ENCODE peak calls at places on chromosomes 13 and 19, in eight cellular contexts. J is Panc1, M is GM23338, P is GM12878, G is SK-N-SH, H is HepG2, X is K562, L is HCT116. S is an unnamed sample.

GRCh38 chr13:37666036-37666435 is 67.5 kb upstream of the POSTN start:
- DNase-seq in M (no peak), H (no peak), X (no peak), J (no peak), P (no peak), L (no peak), G (no peak), S (no peak)

GRCh38 chr13:43908156-43909126 is 28.7 kb downstream of the LACC1 start:
- DNase-seq in G (peak), H (peak), P (no peak), M (peak), L (peak), X (no peak), J (peak), S (no peak)

GRCh38 chr13:44331912-44332840 is 41.4 kb upstream of the SERP2 start:
- DNase-seq in H (no peak), G (peak), X (no peak), M (no peak), L (no peak), J (no peak), P (no peak), S (no peak)

GRCh38 chr19:45729774-45730388 is 815 bp downstream of the FBXO46 start:
- DNase-seq in G (no peak), H (no peak), P (peak), M (peak), X (no peak), J (no peak), L (no peak), S (no peak)

GRCh38 chr19:13794388-13794751 is 873 bp upstream of the ZSWIM4 start:
- DNase-seq in P (no peak), J (no peak), H (no peak), X (no peak), L (no peak), G (no peak), M (peak), S (no peak)

GRCh38 chr13:40350283-40350992 is 316.0 kb downstream of the FOXO1 start:
- DNase-seq in P (no peak), J (no peak), M (no peak), L (no peak), G (no peak), H (no peak), X (no peak), S (no peak)

GRCh38 chr13:79405501-79405830 is 589 bp downstream of the RBM26 start:
- DNase-seq in P (no peak), G (no peak), J (no peak), L (no peak), X (no peak), M (peak), H (no peak), S (no peak)

GRCh38 chr13:34502011-34502410 is 440.1 kb upstream of the NBEA start:
- DNase-seq in H (no peak), L (no peak), G (no peak), M (no peak), P (no peak), J (no peak), X (no peak), S (no peak)

GRCh38 chr13:36131215-36131930 is at the start of gene DCLK1:
- DNase-seq in H (no peak), J (no peak), G (peak), X (no peak), P (no peak), M (peak), L (no peak), S (no peak)

GRCh38 chr13:98180092-98180491 is 3.0 kb upstream of the RNF113B start:
- DNase-seq in J (no peak), L (no peak), M (no peak), P (no peak), H (no peak), G (no peak), X (no peak), S (no peak)

GRCh38 chr19:44846455-44847143 is 502 bp downstream of the NECTIN2 start:
- DNase-seq in M (peak), G (peak), J (no peak), X (no peak), H (no peak), P (no peak), L (no peak), S (no peak)

GRCh38 chr19:13881231-13881691 is 4.3 kb downstream of the NANOS3 start:
- DNase-seq in J (no peak), M (peak), X (no peak), H (peak), P (no peak), L (no peak), G (peak), S (no peak)

GRCh38 chr13:72163671-72164070 is 296.7 kb upstream of the DACH1 start:
- DNase-seq in X (no peak), G (no peak), J (no peak), H (no peak), P (no peak), M (peak), L (no peak), S (no peak)

GRCh38 chr19:709965-710714 is 1.4 kb downstream of the PALM start:
- DNase-seq in J (no peak), X (no peak), H (no peak), P (no peak), L (no peak), M (no peak), G (peak), S (no peak)

GRCh38 chr13:107518292-107518691 is 697.0 kb downstream of the LIG4 start:
- DNase-seq in P (no peak), L (no peak), G (no peak), X (no peak), J (no peak), H (no peak), M (peak), S (no peak)

GRCh38 chr13:112627161-112627560 is 39.2 kb upstream of the TUBGCP3 start:
- DNase-seq in L (no peak), H (no peak), P (no peak), X (no peak), J (no peak), M (no peak), G (no peak), S (no peak)

GRCh38 chr13:51419015-51419636 is 33.7 kb downstream of the INTS6 start:
- DNase-seq in H (no peak), X (no peak), L (no peak), J (no peak), M (no peak), P (no peak), G (no peak), S (no peak)

GRCh38 chr13:68888832-68889231 is 1218.8 kb upstream of the ATXN8OS start:
- DNase-seq in H (no peak), L (peak), P (no peak), J (no peak), X (no peak), G (no peak), M (no peak), S (no peak)

GRCh38 chr13:48975101-48975925 is at the start of gene FNDC3A:
- DNase-seq in L (peak), J (no peak), M (peak), G (peak), H (peak), X (peak), P (no peak), S (peak)

GRCh38 chr13:61414136-61414535 is 1.5 kb downstream of the PCDH20 start:
- DNase-seq in H (no peak), L (no peak), P (no peak), J (no peak), G (peak), X (no peak), M (peak), S (no peak)

GRCh38 chr19:6414033-6414643 is 10.5 kb downstream of the KHSRP start:
- DNase-seq in L (no peak), G (peak), J (no peak), M (peak), P (no peak), H (no peak), X (no peak), S (no peak)
- TF ChIP-seq CTCF in L (peak), G (no peak), J (no peak), M (peak), P (no peak), H (peak), X (no peak), S (no peak)

GRCh38 chr19:49210901-49211451 is 53.4 kb downstream of the TRPM4 start:
- DNase-seq in G (no peak), J (no peak), P (no peak), L (no peak), H (no peak), X (no peak), M (peak), S (no peak)

GRCh38 chr19:49213791-49214190 is 56.2 kb downstream of the TRPM4 start:
- DNase-seq in M (peak), J (no peak), P (no peak), L (no peak), G (no peak), X (peak), H (no peak), S (no peak)

GRCh38 chr19:49212302-49212701 is 54.7 kb downstream of the TRPM4 start:
- DNase-seq in G (no peak), P (no peak), X (no peak), M (no peak), L (no peak), H (no peak), J (no peak), S (no peak)

GRCh38 chr19:49214701-49215100 is 57.1 kb downstream of the TRPM4 start:
- DNase-seq in G (no peak), M (no peak), X (no peak), L (no peak), J (no peak), H (no peak), P (no peak), S (no peak)

GRCh38 chr19:49210108-49210900 is 52.7 kb downstream of the TRPM4 start:
- DNase-seq in G (peak), P (no peak), L (no peak), J (no peak), X (peak), M (peak), H (no peak), S (no peak)
- TF ChIP-seq REST in G (no peak), P (no peak), L (no peak), J (no peak), X (no peak), M (no peak), H (no peak), S (no peak)

GRCh38 chr19:55171440-55171839 is 5.0 kb upstream of the DNAAF3 start:
- DNase-seq in G (no peak), L (no peak), X (no peak), M (no peak), P (no peak), J (no peak), H (no peak), S (no peak)
- TF ChIP-seq POLR2AphosphoS5 in G (no peak), L (no peak), X (no peak), M (no peak), P (no peak), J (no peak), H (no peak), S (no peak)

GRCh38 chr13:29730253-29730652 is 120.2 kb downstream of the UBL3 start:
- DNase-seq in X (no peak), M (peak), J (no peak), P (no peak), H (no peak), G (no peak), L (no peak), S (no peak)
- TF ChIP-seq CTCF in X (no peak), M (no peak), J (peak), P (peak), H (no peak), G (peak), L (peak), S (no peak)

GRCh38 chr13:26621731-26622401 is 64.4 kb downstream of the WASF3 start:
- DNase-seq in P (no peak), H (peak), G (no peak), M (no peak), J (no peak), X (no peak), L (no peak), S (no peak)

GRCh38 chr13:26616126-26616525 is 58.6 kb downstream of the WASF3 start:
- DNase-seq in J (no peak), H (no peak), X (no peak), P (no peak), L (no peak), G (no peak), M (no peak), S (no peak)

GRCh38 chr13:26623125-26623524 is 65.6 kb downstream of the WASF3 start:
- DNase-seq in P (no peak), X (no peak), M (no peak), J (no peak), G (no peak), H (no peak), L (no peak), S (no peak)

GRCh38 chr13:26618726-26619125 is 61.2 kb downstream of the WASF3 start:
- DNase-seq in P (no peak), G (no peak), M (no peak), L (no peak), X (no peak), H (no peak), J (no peak), S (no peak)

GRCh38 chr13:26619321-26619720 is 61.8 kb downstream of the WASF3 start:
- DNase-seq in J (no peak), X (no peak), P (no peak), H (no peak), L (no peak), G (no peak), M (no peak), S (no peak)
- TF ChIP-seq REST in J (no peak), X (no peak), P (no peak), H (no peak), L (no peak), G (no peak), M (no peak), S (no peak)

GRCh38 chr19:34432797-34433196 is 4.6 kb downstream of the UBA2 start:
- DNase-seq in M (peak), P (no peak), X (no peak), J (no peak), H (no peak), G (no peak), L (no peak), S (no peak)
- TF ChIP-seq POLR2AphosphoS5 in M (no peak), P (no peak), X (no peak), J (no peak), H (no peak), G (no peak), L (no peak), S (no peak)

S was measured in HL-60.